ENCODE peak calls at places on chromosomes 3 and 15, in nine cellular contexts. A is heart right ventricle; G is GM06990; E is CD8-positive, alpha-beta T cell; J is lower lobe of right lung; K is heart left ventricle; Z is GM23338; W is mucosa of descending colon; O is hepatocyte. Y is an unnamed sample.

GRCh38 chr15:97446138-97446537 is 514.4 kb upstream of the ARRDC4 start:
- DNase-seq in A (no peak), G (no peak), E (no peak), J (no peak), K (no peak), Z (peak; percentile 38), W (no peak), O (peak; percentile 9), Y (no peak)

GRCh38 chr3:151219056-151219455 is 16.0 kb upstream of the GPR171 start:
- DNase-seq in A (no peak), G (no peak), E (no peak), J (no peak), K (no peak), Z (no peak), W (no peak), O (no peak), Y (no peak)

GRCh38 chr3:165194477-165195135 is 1.6 kb downstream of the SLITRK3 start:
- DNase-seq in A (no peak), G (no peak), E (no peak), J (no peak), K (no peak), Z (peak; percentile 31), W (no peak), O (no peak), Y (no peak)

GRCh38 chr15:88493811-88494210 is 26.3 kb downstream of the MRPS11 start:
- DNase-seq in A (no peak), G (no peak), E (no peak), J (no peak), K (no peak), Z (no peak), W (no peak), O (no peak), Y (no peak)

GRCh38 chr3:126319701-126320295 is 37.4 kb downstream of the KLF15 start:
- DNase-seq in A (no peak), G (no peak), E (no peak), J (no peak), K (no peak), Z (no peak), W (no peak), O (no peak), Y (no peak)

GRCh38 chr15:89496155-89497098 is at the start of gene RHCG:
- DNase-seq in A (no peak), G (no peak), E (no peak), J (no peak), K (no peak), Z (peak; percentile 96), W (peak; percentile 55), O (peak; percentile 79), Y (no peak)

GRCh38 chr15:63970723-63971426 is 75.4 kb downstream of the DAPK2 start:
- DNase-seq in A (no peak), G (peak; percentile 78), E (no peak), J (no peak), K (no peak), Z (no peak), W (no peak), O (no peak), Y (no peak)

GRCh38 chr3:74217467-74217866 is 397.0 kb downstream of the CNTN3 start:
- DNase-seq in A (no peak), G (no peak), E (no peak), J (no peak), K (no peak), Z (no peak), W (no peak), O (no peak), Y (no peak)

GRCh38 chr3:117695321-117695720 is 985.7 kb downstream of the TUSC7 start:
- DNase-seq in A (no peak), G (no peak), E (no peak), J (no peak), K (no peak), Z (no peak), W (no peak), O (no peak), Y (no peak)

GRCh38 chr15:59522988-59523461 is 85.0 kb downstream of the FAM81A start:
- DNase-seq in A (no peak), G (no peak), E (peak; percentile 61), J (no peak), K (no peak), Z (peak; percentile 13), W (no peak), O (peak; percentile 16), Y (no peak)

GRCh38 chr3:127525373-127525772 is 65.2 kb downstream of the TPRA1 start:
- DNase-seq in A (no peak), G (no peak), E (no peak), J (no peak), K (no peak), Z (no peak), W (no peak), O (peak; percentile 48), Y (no peak)

GRCh38 chr3:38386992-38387750 is 40.6 kb downstream of the XYLB start:
- DNase-seq in A (no peak), G (no peak), E (no peak), J (no peak), K (no peak), Z (no peak), W (no peak), O (no peak), Y (no peak)

GRCh38 chr15:82963356-82964341 is 11.1 kb upstream of the HOMER2 start:
- DNase-seq in A (no peak), G (no peak), E (no peak), J (no peak), K (no peak), Z (peak; percentile 19), W (no peak), O (no peak), Y (no peak)

GRCh38 chr3:177177670-177178295 is 19.5 kb downstream of the TBL1XR1 start:
- DNase-seq in A (no peak), G (no peak), E (no peak), J (no peak), K (no peak), Z (no peak), W (peak; percentile 63), O (no peak), Y (peak; percentile 58)

DNA sequence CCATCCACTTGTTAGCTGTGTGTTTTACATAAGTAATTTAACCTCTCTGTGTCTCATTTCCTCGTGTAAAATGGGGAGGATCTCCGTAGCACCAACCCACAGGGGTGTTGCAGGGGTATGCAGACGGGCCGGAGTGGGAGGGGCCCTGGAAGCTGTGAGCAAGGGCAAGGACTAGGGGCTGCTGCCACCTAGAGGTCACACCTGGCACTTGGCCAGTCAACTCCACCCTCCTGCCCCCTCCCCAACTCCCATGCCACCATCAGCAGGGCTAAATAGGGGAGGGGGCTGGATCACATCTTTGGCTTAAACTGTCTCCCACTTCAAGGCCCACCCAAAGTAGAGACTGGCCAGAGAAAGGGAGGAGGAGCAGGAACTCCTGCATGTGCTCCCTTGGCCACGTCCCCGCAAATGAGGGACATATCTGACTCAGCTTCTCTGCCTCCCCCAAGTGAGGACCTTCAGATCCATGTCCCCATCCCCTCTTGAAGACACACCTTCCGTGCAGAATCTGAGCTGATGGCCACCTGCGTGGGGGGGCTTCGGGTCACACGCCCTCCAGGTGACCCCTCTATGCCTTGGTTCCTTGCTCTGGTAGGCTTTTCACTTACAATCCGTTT is 2.6 kb downstream of the CCDC9B start:
- DNase-seq in A (peak; percentile 78), G (peak; percentile 48), E (peak; percentile 78), J (peak; percentile 89), K (peak; percentile 84), Z (peak; percentile 92), W (peak; percentile 81), O (peak; percentile 87), Y (no peak)
- H3K4me3 ChIP-seq in A (peak overlapping the region; percentile 49), G (no peak overlapping the region), E (no peak overlapping the region), J (no peak overlapping the region), K (peak overlapping the region; percentile 8), Z (peak overlapping the region; percentile 34), W (no peak overlapping the region), O (no peak overlapping the region), Y (no peak overlapping the region)

GRCh38 chr3:182722938-182723337 is 70.4 kb upstream of the ATP11B start:
- DNase-seq in A (no peak), G (no peak), E (no peak), J (no peak), K (no peak), Z (no peak), W (no peak), O (no peak), Y (no peak)
- H3K4me3 ChIP-seq in A (no peak overlapping the region), G (no peak overlapping the region), E (no peak overlapping the region), J (no peak overlapping the region), K (no peak overlapping the region), Z (no peak overlapping the region), W (no peak overlapping the region), O (no peak overlapping the region), Y (no peak overlapping the region)

DNA sequence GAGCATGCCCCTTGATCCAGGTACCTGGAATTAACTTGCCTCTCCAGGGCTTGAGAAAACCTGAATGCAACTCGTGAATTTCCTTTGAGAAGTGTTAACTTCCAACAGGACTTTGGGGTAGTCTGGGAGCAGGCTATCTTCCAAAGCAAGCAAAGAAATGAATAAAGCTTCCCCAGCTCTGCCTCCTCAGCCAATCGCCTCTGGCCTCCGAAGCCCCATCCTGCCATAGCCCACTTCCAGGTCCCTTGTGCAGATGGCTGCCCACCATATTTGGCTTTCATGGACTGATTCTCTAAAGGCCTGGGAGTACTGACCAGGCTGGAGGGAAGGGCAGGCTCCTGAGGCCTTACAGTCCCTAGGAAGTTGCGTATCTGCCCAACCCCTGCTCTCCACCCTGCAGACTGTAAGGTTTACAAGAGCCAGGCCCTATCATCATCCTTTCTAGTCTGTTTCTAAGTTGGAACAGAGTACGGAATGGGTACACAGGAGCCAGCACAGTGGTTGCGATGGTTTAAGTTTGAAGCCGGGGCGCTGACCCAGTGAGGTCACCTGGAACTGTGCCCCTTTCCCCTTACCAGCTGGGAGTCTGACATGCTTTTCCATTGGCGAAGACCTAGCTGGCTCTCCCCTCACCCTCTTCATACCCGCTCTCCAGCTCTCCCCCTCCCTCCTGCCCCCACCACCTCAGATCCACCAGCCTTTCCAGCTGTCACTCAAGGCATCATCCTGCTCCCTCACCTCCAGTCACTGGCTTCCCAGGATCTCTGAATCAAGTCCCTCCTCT is 1.1 kb upstream of the PML start:
- DNase-seq in A (no peak), G (no peak), E (no peak), J (no peak), K (no peak), Z (no peak), W (no peak), O (no peak), Y (no peak)
- H3K4me3 ChIP-seq in A (peak overlapping the region; percentile 90), G (peak overlapping the region; percentile 87), E (peak overlapping the region; percentile 82), J (peak overlapping the region; percentile 75), K (peak overlapping the region; percentile 77), Z (peak overlapping the region; percentile 88), W (no peak overlapping the region), O (no peak overlapping the region), Y (no peak overlapping the region)

GRCh38 chr15:42876224-42876623 is 44.4 kb downstream of the TTBK2 start:
- DNase-seq in A (no peak), G (no peak), E (no peak), J (no peak), K (no peak), Z (no peak), W (no peak), O (no peak), Y (no peak)

GRCh38 chr15:42880121-42880520 is 40.5 kb downstream of the TTBK2 start:
- DNase-seq in A (no peak), G (no peak), E (no peak), J (no peak), K (no peak), Z (no peak), W (no peak), O (no peak), Y (no peak)

DNA sequence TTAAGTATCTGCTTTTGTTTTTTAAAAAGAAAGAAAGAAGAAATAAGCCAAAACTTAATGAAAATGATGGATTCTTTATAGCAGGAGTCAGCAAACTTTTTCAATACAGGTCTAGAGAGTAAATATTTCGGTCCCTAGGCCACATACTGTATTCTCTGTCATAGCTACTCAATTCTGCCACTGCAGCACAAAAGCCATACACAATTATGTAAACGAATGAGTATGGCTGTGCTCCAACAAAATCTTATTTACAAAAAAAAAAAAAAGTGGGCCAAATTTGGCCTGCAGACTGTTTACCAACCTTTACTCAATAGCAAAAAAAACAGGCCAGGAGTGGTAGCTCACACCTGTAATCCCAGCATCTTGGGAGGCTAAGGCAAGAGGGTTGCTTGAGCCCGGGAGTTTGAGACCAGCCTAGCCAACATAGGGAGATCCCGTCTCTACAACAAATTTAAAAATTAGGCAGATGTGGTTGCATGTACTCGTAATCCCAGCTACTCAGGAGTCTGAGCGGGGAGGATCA is 41.1 kb downstream of the TTBK2 start:
- DNase-seq in A (no peak), G (no peak), E (no peak), J (no peak), K (no peak), Z (no peak), W (no peak), O (no peak), Y (no peak)
- H3K4me3 ChIP-seq in A (no peak overlapping the region), G (no peak overlapping the region), E (no peak overlapping the region), J (no peak overlapping the region), K (no peak overlapping the region), Z (no peak overlapping the region), W (no peak overlapping the region), O (no peak overlapping the region), Y (no peak overlapping the region)

Y was measured in prostate gland.